ENCODE peak calls at places on chromosomes 1 and 21, in six cellular contexts. M is A549, P is WTC11, L is K562, S is H1, B is HepG2. H is an unnamed sample.

GRCh38 chr1:38045431-38046332 is 911 bp downstream of the POU3F1 start:
- DNase-seq in B (no peak), P (peak), S (no peak), M (peak), L (no peak), H (no peak)

GRCh38 chr1:181386951-181387350 is 96.4 kb upstream of the CACNA1E start:
- DNase-seq in L (no peak), B (no peak), P (no peak), S (no peak), M (no peak), H (no peak)

GRCh38 chr1:2495026-2495425 is 18.9 kb downstream of the PLCH2 start:
- DNase-seq in P (no peak), M (no peak), S (no peak), B (no peak), L (no peak), H (no peak)

GRCh38 chr1:107659961-107660360 is 305.0 kb downstream of the VAV3 start:
- DNase-seq in B (no peak), L (no peak), P (no peak), M (no peak), S (no peak), H (no peak)

GRCh38 chr1:199064971-199065370 is 426.1 kb downstream of the PTPRC start:
- DNase-seq in S (no peak), M (no peak), L (no peak), B (no peak), P (no peak), H (peak)

GRCh38 chr1:29513357-29513756 is 277.0 kb downstream of the PTPRU start:
- DNase-seq in S (peak), L (peak), B (peak), P (peak), M (peak), H (peak)

GRCh38 chr1:25554426-25554780 is 11.0 kb downstream of the LDLRAP1 start:
- DNase-seq in M (no peak), L (no peak), B (no peak), P (no peak), S (no peak), H (no peak)

GRCh38 chr1:63124666-63125191 is 197.6 kb upstream of the FOXD3 start:
- DNase-seq in P (no peak), L (no peak), M (no peak), S (no peak), B (peak), H (peak)

GRCh38 chr1:246782120-246782900 is 58.1 kb downstream of the SCCPDH start:
- DNase-seq in P (no peak), S (no peak), B (peak), L (peak), M (no peak), H (no peak)

GRCh38 chr1:83828456-83828855 is 170.5 kb downstream of the TTLL7 start:
- DNase-seq in B (no peak), M (no peak), S (no peak), P (no peak), L (no peak), H (no peak)

GRCh38 chr1:79323240-79324025 is 316.9 kb upstream of the ADGRL4 start:
- DNase-seq in L (no peak), B (no peak), P (no peak), S (no peak), M (peak), H (peak)

GRCh38 chr21:30391615-30392014 is 4.2 kb upstream of the KRTAP13-1 start:
- DNase-seq in P (no peak), L (no peak), B (no peak), M (no peak), S (no peak), H (no peak)

GRCh38 chr1:209769171-209769904 is 13.5 kb downstream of the TRAF3IP3 start:
- DNase-seq in P (no peak), L (no peak), B (no peak), S (no peak), M (no peak), H (peak)

GRCh38 chr1:206890125-206890637 is 7.1 kb upstream of the IL24 start:
- DNase-seq in M (peak), P (no peak), S (no peak), B (no peak), L (no peak), H (no peak)

GRCh38 chr1:201656670-201657032 is 117.7 kb downstream of the NAV1 start:
- DNase-seq in S (no peak), M (no peak), L (no peak), B (no peak), P (no peak), H (no peak)

GRCh38 chr1:219105893-219106292 is 67.8 kb upstream of the LYPLAL1 start:
- DNase-seq in L (no peak), S (no peak), B (no peak), M (no peak), P (no peak), H (no peak)

GRCh38 chr1:224273651-224274050 is 56.3 kb downstream of the NVL start:
- DNase-seq in B (no peak), M (peak), S (no peak), P (no peak), L (no peak), H (no peak)
- TF ChIP-seq JUN in B (no peak), M (no peak), S (no peak), P (no peak), L (no peak), H (no peak)

DNA sequence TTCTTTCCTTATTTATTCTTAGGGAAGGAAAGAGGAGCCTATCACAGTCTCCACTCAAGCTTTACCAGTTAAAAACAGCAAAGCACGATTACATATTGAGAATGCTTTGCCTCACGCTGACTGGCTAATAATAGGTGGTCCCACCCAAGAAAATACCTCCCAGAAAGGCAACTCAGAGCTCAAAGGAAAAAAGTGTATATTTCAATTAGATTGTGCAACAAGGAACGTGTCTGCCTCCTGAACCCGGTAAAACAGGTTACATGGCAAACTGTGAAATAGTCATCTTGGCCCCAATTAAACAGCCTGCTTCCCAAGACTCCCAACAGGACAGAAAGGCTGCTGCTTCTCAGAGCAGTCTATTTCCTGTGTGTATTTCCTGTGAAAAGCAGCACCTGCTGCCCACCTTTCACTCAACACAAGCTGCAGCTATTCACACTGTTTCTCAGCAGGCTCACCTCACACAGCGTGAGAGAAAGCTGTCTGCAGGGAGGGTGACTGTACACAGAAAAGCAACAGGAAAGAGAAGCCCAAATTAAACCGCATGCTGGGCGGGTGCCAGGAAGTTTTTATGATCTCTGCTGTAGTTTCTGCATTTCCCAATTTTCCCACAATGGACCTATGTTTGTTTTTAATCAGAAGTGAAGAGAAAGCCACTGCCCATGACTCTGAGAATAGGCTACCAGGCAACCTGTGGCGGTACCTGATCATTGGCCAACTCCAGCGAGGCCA is 44.0 kb downstream of the URB1 start:
- DNase-seq in B (no peak), P (no peak), L (no peak), S (no peak), M (no peak), H (no peak)
- TF ChIP-seq JUN in B (no peak), P (no peak), L (no peak), S (no peak), M (no peak), H (no peak)

GRCh38 chr1:82722608-82723007 is 921.9 kb downstream of the ADGRL2 start:
- DNase-seq in P (no peak), M (no peak), S (no peak), L (no peak), B (no peak), H (no peak)

GRCh38 chr1:82718719-82719419 is 918.1 kb downstream of the ADGRL2 start:
- DNase-seq in S (no peak), M (no peak), L (no peak), B (no peak), P (no peak), H (no peak)

DNA sequence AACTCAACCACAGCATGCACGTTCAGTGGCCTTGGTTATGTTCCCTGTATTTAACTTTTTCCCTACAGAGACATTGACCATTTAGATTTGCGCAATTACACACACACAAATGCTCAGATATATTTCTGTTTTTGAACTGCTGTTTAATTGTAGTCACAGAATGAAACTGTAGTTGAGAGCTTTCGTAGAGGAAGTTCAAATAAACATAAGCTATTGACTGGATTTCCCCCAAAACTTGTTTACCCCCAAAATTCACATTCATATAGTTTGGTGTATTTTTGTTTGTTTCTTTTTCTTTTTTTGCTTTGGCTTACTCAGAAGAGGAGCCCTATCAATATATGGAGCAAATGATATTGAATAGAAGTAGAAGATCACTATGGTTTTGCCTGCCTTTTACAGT is 921.0 kb downstream of the ADGRL2 start:
- DNase-seq in B (no peak), L (no peak), P (no peak), M (no peak), S (no peak), H (no peak)
- TF ChIP-seq JUN in B (no peak), L (no peak), P (no peak), M (no peak), S (no peak), H (no peak)

GRCh38 chr1:8122477-8123407 is 96.6 kb upstream of the ERRFI1 start:
- DNase-seq in M (no peak), B (no peak), S (no peak), L (peak), P (no peak), H (peak)
- TF ChIP-seq JUN in M (no peak), B (no peak), S (no peak), L (no peak), P (no peak), H (peak)

GRCh38 chr1:227739636-227740035 is 4.4 kb downstream of the SNAP47 start:
- DNase-seq in S (no peak), M (no peak), B (no peak), L (no peak), P (no peak), H (no peak)

GRCh38 chr1:227734858-227735780 is at the start of the genes JMJD4 and SNAP47:
- DNase-seq in P (peak), B (peak), M (peak), S (peak), L (peak), H (peak)

GRCh38 chr1:227734546-227734857 is 600 bp downstream of the JMJD4 start:
- DNase-seq in P (no peak), M (no peak), L (peak), S (no peak), B (no peak), H (no peak)

GRCh38 chr1:227738820-227739219 is 3.6 kb downstream of the SNAP47 start:
- DNase-seq in S (no peak), M (no peak), B (no peak), L (no peak), P (no peak), H (no peak)

GRCh38 chr1:227736814-227737432 is 1.7 kb downstream of the SNAP47 start:
- DNase-seq in B (no peak), M (no peak), L (no peak), P (no peak), S (no peak), H (no peak)
- TF ChIP-seq JUN in B (no peak), M (no peak), L (no peak), P (no peak), S (no peak), H (no peak)

GRCh38 chr1:65398083-65398482 is 22.4 kb upstream of the LEPR start:
- DNase-seq in S (no peak), P (no peak), M (no peak), L (no peak), B (no peak), H (no peak)
- TF ChIP-seq JUN in S (no peak), P (no peak), M (no peak), L (no peak), B (no peak), H (no peak)

DNA sequence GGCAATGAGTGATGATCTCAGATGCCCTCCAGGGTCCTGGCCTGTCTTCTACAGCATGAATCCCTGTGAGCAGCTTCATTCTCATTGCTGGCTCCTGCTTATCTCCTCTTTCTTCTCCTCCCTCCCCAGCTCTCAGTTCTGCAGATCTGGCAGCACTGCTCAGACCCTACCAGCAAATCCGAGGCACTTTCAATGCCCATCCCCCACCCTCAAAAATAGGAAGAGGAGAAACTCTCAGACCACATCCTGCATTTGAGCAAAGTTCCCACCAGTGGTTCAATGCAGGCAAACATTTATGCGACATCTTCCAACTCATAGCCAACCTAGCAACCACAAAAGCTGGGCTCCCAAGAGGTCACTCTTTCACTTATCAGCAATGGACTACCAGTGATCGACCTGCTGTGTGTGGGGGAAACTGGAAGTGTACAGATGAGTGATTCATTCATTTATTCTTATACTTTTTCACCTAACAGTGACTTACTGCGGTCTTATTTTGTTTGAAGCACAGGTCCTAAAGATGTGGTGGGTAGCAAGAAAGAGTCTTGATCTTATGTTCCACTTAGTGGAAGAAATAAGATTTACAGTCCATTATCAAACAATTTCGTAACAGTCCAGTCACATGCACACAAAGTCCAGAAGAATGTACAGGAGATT is 5.8 kb upstream of the CHI3L2 start:
- DNase-seq in S (no peak), P (no peak), M (no peak), L (peak), B (no peak), H (no peak)
- TF ChIP-seq JUN in S (no peak), P (no peak), M (no peak), L (no peak), B (no peak), H (no peak)

GRCh38 chr1:51442616-51443015 is 76.5 kb downstream of the EPS15 start:
- DNase-seq in B (no peak), M (no peak), P (no peak), S (no peak), L (no peak), H (no peak)
- TF ChIP-seq JUN in B (no peak), M (no peak), P (no peak), S (no peak), L (no peak), H (no peak)

GRCh38 chr1:115330480-115331013 is 7.5 kb downstream of the NGF start:
- DNase-seq in S (no peak), M (no peak), L (no peak), B (no peak), P (no peak), H (no peak)
- TF ChIP-seq JUN in S (no peak), M (no peak), L (no peak), B (no peak), P (no peak), H (no peak)

H was measured in endothelial cell of umbilical vein.